ENCODE peak calls at places on chromosome 2, in five cellular contexts. E is heart left ventricle, Q is Peyer's patch, C is coronary artery, R is cardiac fibroblast. L is an unnamed sample.

GRCh38 chr2:120436460-120436739 is 90.5 kb downstream of the INHBB start:
- DNase-seq in E (no peak), Q (no peak), C (peak; percentile 62), R (no peak), L (peak; percentile 24)

GRCh38 chr2:67259581-67260347 is 137.4 kb upstream of the ETAA1 start:
- DNase-seq in E (peak; percentile 20), Q (no peak), C (no peak), R (peak; percentile 78), L (no peak)

GRCh38 chr2:28981016-28981441 is at the start of gene TOGARAM2:
- DNase-seq in E (no peak), Q (no peak), C (no peak), R (peak; percentile 28), L (no peak)

GRCh38 chr2:178070824-178071223 is 1.8 kb downstream of the PDE11A start:
- DNase-seq in E (no peak), Q (no peak), C (no peak), R (no peak), L (no peak)

GRCh38 chr2:72026819-72027425 is 120.7 kb downstream of the CYP26B1 start:
- DNase-seq in E (no peak), Q (no peak), C (peak; percentile 24), R (no peak), L (peak; percentile 22)

GRCh38 chr2:225458431-225459117 is 59.1 kb downstream of the NYAP2 start:
- DNase-seq in E (no peak), Q (no peak), C (no peak), R (no peak), L (no peak)

GRCh38 chr2:234502919-234503285 is 6.0 kb upstream of the ARL4C start:
- DNase-seq in E (no peak), Q (no peak), C (no peak), R (no peak), L (no peak)

GRCh38 chr2:10368491-10369231 is 66.0 kb downstream of the HPCAL1 start:
- DNase-seq in E (no peak), Q (no peak), C (no peak), R (no peak), L (no peak)

GRCh38 chr2:16093639-16094447 is 153.5 kb downstream of the MYCN start:
- DNase-seq in E (no peak), Q (no peak), C (no peak), R (no peak), L (no peak)

GRCh38 chr2:219159771-219160185 is 837 bp downstream of the NHEJ1 start:
- DNase-seq in E (no peak), Q (no peak), C (no peak), R (no peak), L (no peak)

GRCh38 chr2:121241466-121241865 is 43.5 kb downstream of the TFCP2L1 start:
- DNase-seq in E (no peak), Q (no peak), C (no peak), R (no peak), L (no peak)

GRCh38 chr2:20173064-20173463 is 51.9 kb downstream of the SDC1 start:
- DNase-seq in E (no peak), Q (no peak), C (peak; percentile 49), R (no peak), L (no peak)

GRCh38 chr2:160062283-160063005 is at the start of gene PLA2R1:
- DNase-seq in E (peak; percentile 53), Q (no peak), C (peak; percentile 79), R (peak; percentile 82), L (peak; percentile 90)

GRCh38 chr2:175170679-175171304 is 2.8 kb upstream of the ATF2 start:
- DNase-seq in E (no peak), Q (no peak), C (no peak), R (no peak), L (no peak)

GRCh38 chr2:68059769-68060525 is 2.9 kb downstream of the C1D start:
- DNase-seq in E (no peak), Q (no peak), C (no peak), R (no peak), L (peak; percentile 29)

GRCh38 chr2:2849464-2850217 is 518.6 kb upstream of the MYT1L start:
- DNase-seq in E (no peak), Q (no peak), C (no peak), R (no peak), L (no peak)

GRCh38 chr2:9336209-9336533 is 87.2 kb downstream of the ITGB1BP1 start:
- DNase-seq in E (no peak), Q (no peak), C (no peak), R (peak; percentile 40), L (no peak)

GRCh38 chr2:9212010-9212638 is 5.5 kb downstream of the ASAP2 start:
- DNase-seq in E (no peak), Q (no peak), C (no peak), R (no peak), L (no peak)

GRCh38 chr2:149575277-149575676 is 12.3 kb downstream of the MMADHC start:
- DNase-seq in E (no peak), Q (no peak), C (no peak), R (no peak), L (no peak)

GRCh38 chr2:134657650-134658250 is 61.0 kb downstream of the TMEM163 start:
- DNase-seq in E (no peak), Q (peak; percentile 24), C (no peak), R (no peak), L (peak; percentile 78)

GRCh38 chr2:46145017-46145416 is 152.2 kb upstream of the EPAS1 start:
- DNase-seq in E (no peak), Q (no peak), C (no peak), R (no peak), L (no peak)

GRCh38 chr2:198054299-198054698 is 249.9 kb downstream of the PLCL1 start:
- DNase-seq in E (peak; percentile 25), Q (no peak), C (no peak), R (peak; percentile 44), L (peak; percentile 81)

GRCh38 chr2:164474873-164475272 is 146.4 kb downstream of the GRB14 start:
- DNase-seq in E (no peak), Q (no peak), C (no peak), R (no peak), L (no peak)

GRCh38 chr2:29000481-29000880 is 19.4 kb downstream of the TOGARAM2 start:
- DNase-seq in E (peak; percentile 47), Q (peak; percentile 72), C (no peak), R (no peak), L (no peak)

GRCh38 chr2:85804583-85804982 is 50.8 kb downstream of the ATOH8 start:
- DNase-seq in E (no peak), Q (no peak), C (no peak), R (peak; percentile 23), L (no peak)

GRCh38 chr2:55014962-55015939 is 35.0 kb downstream of the RTN4 start:
- DNase-seq in E (peak; percentile 45), Q (no peak), C (no peak), R (peak; percentile 84), L (peak; percentile 58)

GRCh38 chr2:48483506-48483905 is 46.4 kb upstream of the STON1 start:
- DNase-seq in E (no peak), Q (no peak), C (no peak), R (peak; percentile 82), L (no peak)

GRCh38 chr2:147860009-147860408 is 15.2 kb downstream of the ACVR2A start:
- DNase-seq in E (no peak), Q (no peak), C (no peak), R (no peak), L (no peak)

GRCh38 chr2:147855316-147855715 is 10.5 kb downstream of the ACVR2A start:
- DNase-seq in E (no peak), Q (no peak), C (no peak), R (no peak), L (no peak)

GRCh38 chr2:147851244-147851930 is 6.6 kb downstream of the ACVR2A start:
- DNase-seq in E (no peak), Q (no peak), C (no peak), R (no peak), L (no peak)

GRCh38 chr2:147854557-147855134 is 9.8 kb downstream of the ACVR2A start:
- DNase-seq in E (no peak), Q (no peak), C (no peak), R (no peak), L (no peak)

DNA sequence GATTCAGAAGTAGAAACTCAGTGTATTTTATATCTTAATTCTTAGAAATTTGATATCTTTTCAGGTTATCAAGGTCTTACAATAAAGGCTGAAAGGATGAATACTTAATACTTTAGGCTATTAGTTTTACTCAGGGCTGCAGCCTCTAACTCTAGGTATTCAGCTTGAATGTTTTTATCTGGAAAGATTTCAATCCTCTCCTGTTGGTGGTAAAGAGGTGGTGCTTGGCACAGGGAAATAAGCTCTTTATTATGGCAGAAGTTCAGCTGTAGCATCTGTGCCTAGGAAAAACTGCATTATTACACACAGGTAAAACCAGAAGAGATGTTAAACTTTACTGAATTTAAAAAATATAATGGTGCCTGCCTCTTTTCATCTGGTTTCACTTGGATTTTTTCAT is 11.1 kb downstream of the ACVR2A start:
- DNase-seq in E (no peak), Q (no peak), C (no peak), R (no peak), L (no peak)
- TF ChIP-seq CTCF in E (no peak), Q (no peak), C (no peak), R (no peak), L (peak; percentile 55)

GRCh38 chr2:108988796-108989713 is at the start of gene EDAR:
- DNase-seq in E (peak; percentile 17), Q (peak; percentile 23), C (no peak), R (peak; percentile 28), L (peak; percentile 93)
- TF ChIP-seq CTCF in E (peak; percentile 45), Q (no peak), C (no peak), R (peak; percentile 44), L (peak; percentile 88)

GRCh38 chr2:190080527-190081049 is 18.1 kb upstream of the MSTN start:
- DNase-seq in E (no peak), Q (no peak), C (no peak), R (no peak), L (no peak)

GRCh38 chr2:190079160-190079559 is 16.6 kb upstream of the MSTN start:
- DNase-seq in E (no peak), Q (no peak), C (no peak), R (no peak), L (no peak)

GRCh38 chr2:190069936-190070696 is 7.6 kb upstream of the MSTN start:
- DNase-seq in E (no peak), Q (no peak), C (no peak), R (peak; percentile 83), L (no peak)

DNA sequence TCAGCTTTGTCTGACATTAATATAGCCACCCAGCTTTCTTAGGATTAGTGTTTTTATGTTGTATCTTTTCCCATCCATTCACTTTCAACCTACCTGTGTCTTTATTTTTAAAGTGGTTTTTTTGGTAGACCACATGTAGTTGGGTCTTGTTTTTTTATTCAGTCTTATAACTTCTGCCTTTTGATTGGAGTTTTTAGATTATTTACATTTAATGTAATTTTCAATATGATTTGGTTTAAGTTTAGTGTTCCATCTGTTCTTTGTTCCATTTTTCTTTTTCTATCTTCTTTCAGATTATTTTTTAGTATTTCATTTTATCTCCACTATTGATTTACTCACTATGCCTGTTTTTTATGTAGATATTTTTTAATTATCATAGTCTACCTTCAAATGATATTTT is 13.1 kb upstream of the MSTN start:
- DNase-seq in E (no peak), Q (no peak), C (no peak), R (no peak), L (no peak)
- TF ChIP-seq CTCF in E (no peak), Q (no peak), C (no peak), R (no peak), L (no peak)

DNA sequence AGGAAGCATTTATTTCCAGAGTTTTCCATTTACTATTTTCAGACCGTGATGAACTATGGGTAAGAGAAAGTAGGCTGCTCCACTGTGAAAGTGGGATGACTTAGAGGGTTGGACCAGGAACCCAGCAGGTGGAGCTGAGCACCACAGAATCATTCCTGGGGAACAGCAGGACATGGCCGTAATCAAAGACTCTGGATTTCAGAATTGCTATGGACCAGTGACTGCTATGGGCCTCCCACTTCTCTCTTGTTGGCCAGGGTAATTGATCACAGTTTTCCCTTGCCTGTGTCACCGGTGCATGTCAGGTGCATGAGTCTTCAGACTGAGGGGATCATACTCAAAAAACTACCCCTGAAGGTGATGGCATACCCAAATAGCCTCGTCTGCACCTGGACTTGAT is 90.6 kb upstream of the GPC1 start:
- DNase-seq in E (no peak), Q (no peak), C (no peak), R (peak; percentile 14), L (no peak)
- TF ChIP-seq CTCF in E (no peak), Q (no peak), C (no peak), R (no peak), L (no peak)